ENCODE peak calls at places on chromosome 15, in eight cellular contexts. G is lung; J is upper lobe of right lung; W is GM06990; T is CD8-positive, alpha-beta T cell; A is colonic mucosa; P is neuronal stem cell; S is ovary. U is an unnamed sample. For H3K36me3, the result is how much of the 10 kb centered on the place peaks cover.

GRCh38 chr15:47718474-47719440 is 1.5 kb downstream of the SEMA6D start:
- DNase-seq in J (peak), W (no peak), T (no peak), S (peak), P (no peak), A (peak), G (no peak), U (peak)

GRCh38 chr15:66288796-66289195 is 4.6 kb upstream of the DIS3L start:
- DNase-seq in P (no peak), A (no peak), W (no peak), S (no peak), T (no peak), J (no peak), G (no peak), U (no peak)

GRCh38 chr15:73295630-73296286 is 73.0 kb downstream of the HCN4 start:
- DNase-seq in T (no peak), P (no peak), G (no peak), J (no peak), A (no peak), S (no peak), W (no peak), U (no peak)

GRCh38 chr15:78302579-78302978 is 3.2 kb upstream of the SKIC8 start:
- DNase-seq in S (no peak), W (no peak), A (no peak), J (no peak), P (no peak), G (no peak), T (no peak), U (no peak)

GRCh38 chr15:61796056-61796455 is 264.2 kb downstream of the VPS13C start:
- DNase-seq in G (no peak), A (no peak), W (no peak), J (no peak), S (no peak), P (no peak), T (no peak), U (no peak)

GRCh38 chr15:62658498-62658897 is 384.0 kb upstream of the TPM1 start:
- DNase-seq in P (no peak), A (no peak), G (no peak), J (no peak), T (no peak), W (no peak), S (no peak), U (no peak)

GRCh38 chr15:69305204-69305931 is 6.7 kb downstream of the PAQR5 start:
- DNase-seq in G (no peak), W (no peak), J (peak), S (no peak), P (no peak), T (no peak), A (peak), U (no peak)

GRCh38 chr15:73873889-73874511 is 636 bp downstream of the TBC1D21 start:
- DNase-seq in S (no peak), P (peak), W (no peak), A (peak), J (no peak), T (no peak), G (no peak), U (no peak)

GRCh38 chr15:89400121-89400996 is 65.7 kb upstream of the POLG start:
- DNase-seq in G (no peak), J (no peak), W (no peak), P (no peak), T (no peak), S (no peak), A (no peak), U (peak)

GRCh38 chr15:74306801-74307217 is 60.6 kb downstream of the CYP11A1 start:
- DNase-seq in S (no peak), T (no peak), W (no peak), J (no peak), G (no peak), P (no peak), A (no peak), U (peak)

GRCh38 chr15:89591834-89592233 is 16.6 kb downstream of the TICRR start:
- DNase-seq in T (no peak), S (no peak), J (no peak), G (no peak), P (no peak), W (no peak), A (no peak), U (no peak)

DNA sequence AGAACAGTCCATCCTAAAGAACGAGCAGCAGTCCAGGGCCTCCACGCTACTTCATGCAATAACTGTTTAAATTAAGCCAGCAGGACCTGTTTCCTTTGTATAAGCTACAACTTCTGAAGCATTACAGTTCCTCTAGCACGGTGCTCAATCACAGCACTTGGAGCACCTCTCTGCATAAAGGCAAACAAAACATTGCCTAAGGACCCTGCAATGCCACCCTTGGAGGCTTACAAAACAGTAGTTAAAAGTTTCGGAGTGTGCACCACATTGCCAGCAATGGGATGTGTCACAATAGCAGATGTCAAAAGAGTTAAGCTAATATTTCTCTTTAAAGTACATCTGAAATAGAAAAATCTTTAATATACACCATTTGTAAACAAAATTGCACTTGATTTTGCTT is 2.6 kb upstream of the VPS39 start:
- DNase-seq in G (peak), J (no peak), S (no peak), P (no peak), T (no peak), W (no peak), A (no peak), U (no peak)
- H3K36me3 ChIP-seq in G (under half), J (half or more), S (under half), P (half or more), T (under half), W (under half), A (under half), U (under half)

GRCh38 chr15:92928351-92928750 is 28.2 kb downstream of the CHD2 start:
- DNase-seq in P (no peak), A (no peak), T (no peak), J (no peak), W (no peak), G (no peak), S (no peak), U (no peak)

GRCh38 chr15:92922405-92923002 is 22.4 kb downstream of the CHD2 start:
- DNase-seq in T (no peak), W (no peak), P (no peak), G (no peak), A (no peak), S (no peak), J (no peak), U (no peak)

GRCh38 chr15:92929002-92929401 is 28.9 kb downstream of the CHD2 start:
- DNase-seq in A (no peak), P (no peak), G (no peak), W (no peak), T (no peak), J (no peak), S (no peak), U (no peak)

GRCh38 chr15:92924216-92924615 is 24.1 kb downstream of the CHD2 start:
- DNase-seq in S (no peak), A (no peak), P (no peak), W (no peak), G (no peak), J (no peak), T (no peak), U (no peak)

DNA sequence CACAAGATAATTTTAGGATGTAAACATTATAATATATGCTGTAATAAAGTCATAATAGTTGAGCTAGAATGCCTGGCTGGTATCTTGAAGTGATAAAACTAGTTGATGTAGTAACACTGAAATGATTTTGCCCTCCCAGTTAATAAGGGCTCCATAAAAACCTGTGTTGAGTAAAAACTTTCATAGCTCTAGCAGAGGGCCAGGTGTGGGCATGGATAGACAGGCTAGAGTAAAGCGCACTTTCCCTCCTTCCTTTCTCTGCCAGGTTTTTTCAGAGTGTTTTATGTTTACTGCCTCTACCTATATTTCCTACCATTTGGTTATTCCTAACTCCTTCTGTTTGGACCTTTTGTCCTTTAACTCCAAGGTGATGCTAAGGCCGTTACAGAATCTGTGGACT is 25.3 kb downstream of the CHD2 start:
- DNase-seq in P (no peak), S (no peak), T (no peak), G (no peak), J (no peak), A (no peak), W (no peak), U (no peak)
- H3K36me3 ChIP-seq in P (half or more), S (under half), T (under half), G (under half), J (half or more), A (under half), W (under half), U (under half)

GRCh38 chr15:64739216-64739976 is 36.0 kb downstream of the RBPMS2 start:
- DNase-seq in P (no peak), T (no peak), W (no peak), J (no peak), A (no peak), G (no peak), S (peak), U (no peak)
- H3K36me3 ChIP-seq in P (half or more), T (under half), W (under half), J (under half), A (under half), G (under half), S (under half), U (half or more)

GRCh38 chr15:32870240-32871033 is 152.6 kb downstream of the GREM1 start:
- DNase-seq in T (no peak), P (no peak), A (no peak), W (peak), G (no peak), J (no peak), S (no peak), U (no peak)
- H3K36me3 ChIP-seq in T (under half), P (under half), A (under half), W (under half), G (under half), J (under half), S (under half), U (under half)

GRCh38 chr15:44585633-44586032 is 48.7 kb downstream of the EIF3J start:
- DNase-seq in J (no peak), P (no peak), G (no peak), W (no peak), A (no peak), T (no peak), S (no peak), U (no peak)

GRCh38 chr15:44584162-44584749 is 47.3 kb downstream of the EIF3J start:
- DNase-seq in A (peak), G (no peak), S (no peak), J (peak), P (no peak), W (no peak), T (peak), U (peak)

GRCh38 chr15:44591326-44591725 is 54.4 kb downstream of the EIF3J start:
- DNase-seq in J (no peak), W (no peak), G (no peak), P (no peak), T (no peak), A (no peak), S (no peak), U (no peak)

GRCh38 chr15:44593042-44593736 is 56.2 kb downstream of the EIF3J start:
- DNase-seq in S (no peak), P (no peak), G (no peak), T (no peak), W (no peak), A (no peak), J (no peak), U (no peak)

DNA sequence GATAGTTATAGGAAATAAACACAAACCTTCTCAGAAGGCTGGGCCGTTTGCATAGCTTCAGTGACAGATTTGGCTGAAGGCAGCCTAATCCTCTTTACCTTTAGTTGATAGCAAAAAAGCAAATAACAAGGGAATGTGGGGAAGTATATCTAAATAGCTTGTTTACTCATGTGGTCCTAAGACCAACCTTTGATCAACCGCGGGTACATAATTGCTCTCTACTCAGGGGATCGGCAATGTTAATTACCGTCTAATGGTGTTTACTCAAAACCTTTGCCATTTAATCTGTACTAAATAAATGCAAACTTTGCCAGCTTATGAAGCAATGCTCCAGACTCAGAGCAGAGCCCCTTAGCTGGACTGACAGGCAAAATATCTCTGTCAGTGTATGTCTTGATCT is 51.6 kb downstream of the EIF3J start:
- DNase-seq in T (no peak), S (no peak), W (no peak), P (no peak), J (no peak), A (no peak), G (no peak), U (no peak)
- H3K36me3 ChIP-seq in T (under half), S (under half), W (under half), P (half or more), J (half or more), A (under half), G (under half), U (under half)